ENCODE peak calls at places on chromosomes 7 and 10, in six cellular contexts. One of them, this sample, is unnamed.

GRCh38 chr10:113959383-113959760 is 84.3 kb upstream of the ADRB1 start:
- DNase-seq in GM13977: peak; percentile 48
- DNase-seq in H1: no peak
- DNase-seq in glutamatergic neuron: no peak
- DNase-seq in GM23338: no peak
- DNase-seq in B cell: no peak
- DNase-seq in this sample: no peak

GRCh38 chr10:132784582-132785432 is 1.1 kb downstream of the NKX6-2 start:
- DNase-seq in glutamatergic neuron: no peak
- DNase-seq in H1: peak; percentile 75
- DNase-seq in B cell: peak; percentile 18
- DNase-seq in GM23338: peak; percentile 75
- DNase-seq in GM13977: no peak
- DNase-seq in this sample: no peak

GRCh38 chr7:128796325-128796724 is 4.6 kb downstream of the CCDC136 start:
- DNase-seq in H1: no peak
- DNase-seq in GM13977: no peak
- DNase-seq in B cell: no peak
- DNase-seq in GM23338: no peak
- DNase-seq in glutamatergic neuron: no peak
- DNase-seq in this sample: no peak

GRCh38 chr10:121322776-121323175 is 275.5 kb downstream of the FGFR2 start:
- DNase-seq in GM13977: no peak
- DNase-seq in glutamatergic neuron: no peak
- DNase-seq in H1: no peak
- DNase-seq in B cell: no peak
- DNase-seq in GM23338: no peak
- DNase-seq in this sample: no peak

GRCh38 chr7:135151162-135151932 is 3.5 kb downstream of the TMEM140 start:
- DNase-seq in GM13977: no peak
- DNase-seq in glutamatergic neuron: no peak
- DNase-seq in B cell: peak; percentile 69
- DNase-seq in H1: no peak
- DNase-seq in GM23338: no peak
- DNase-seq in this sample: no peak

GRCh38 chr7:4725014-4725951 is 43.2 kb downstream of the FOXK1 start:
- DNase-seq in glutamatergic neuron: peak; percentile 67
- DNase-seq in H1: no peak
- DNase-seq in GM23338: peak; percentile 30
- DNase-seq in GM13977: peak; percentile 91
- DNase-seq in B cell: peak; percentile 66
- DNase-seq in this sample: peak; percentile 64

GRCh38 chr7:129083525-129083924 is 28.6 kb upstream of the TNPO3 start:
- DNase-seq in GM13977: no peak
- DNase-seq in glutamatergic neuron: no peak
- DNase-seq in H1: no peak
- DNase-seq in B cell: no peak
- DNase-seq in GM23338: no peak
- DNase-seq in this sample: no peak

GRCh38 chr7:13476881-13477444 is 512.5 kb downstream of the ETV1 start:
- DNase-seq in glutamatergic neuron: no peak
- DNase-seq in GM13977: no peak
- DNase-seq in B cell: no peak
- DNase-seq in GM23338: peak; percentile 13
- DNase-seq in H1: no peak
- DNase-seq in this sample: no peak

GRCh38 chr7:66597472-66597871 is 31.2 kb upstream of the KCTD7 start:
- DNase-seq in GM13977: no peak
- DNase-seq in B cell: no peak
- DNase-seq in glutamatergic neuron: no peak
- DNase-seq in H1: no peak
- DNase-seq in GM23338: no peak
- DNase-seq in this sample: no peak

GRCh38 chr7:36289833-36290661 is 99.6 kb upstream of the ANLN start:
- DNase-seq in H1: no peak
- DNase-seq in GM23338: no peak
- DNase-seq in GM13977: no peak
- DNase-seq in glutamatergic neuron: no peak
- DNase-seq in B cell: no peak
- DNase-seq in this sample: no peak

DNA sequence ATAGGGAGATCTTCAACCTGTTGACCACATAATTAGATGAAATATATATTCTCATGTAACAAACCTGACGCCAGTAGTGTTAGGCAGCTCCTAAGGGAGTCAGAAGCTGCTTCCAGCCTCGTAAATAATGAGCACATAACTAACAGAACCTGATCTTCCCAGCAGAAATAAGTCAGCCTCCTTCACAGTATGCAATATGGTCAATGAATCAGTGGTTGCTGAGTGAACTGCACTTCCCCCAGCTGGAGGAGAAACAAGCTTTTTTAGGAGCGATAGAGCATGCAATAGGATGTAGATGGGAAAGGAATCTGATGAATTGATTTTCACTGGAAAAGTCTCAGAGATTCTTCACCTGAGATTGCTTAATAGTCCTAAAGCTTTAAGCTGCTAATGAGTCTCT is 337.2 kb upstream of the LRGUK start:
- DNase-seq in H1: no peak
- DNase-seq in GM13977: no peak
- DNase-seq in B cell: no peak
- DNase-seq in GM23338: peak; percentile 21
- DNase-seq in glutamatergic neuron: no peak
- DNase-seq in this sample: no peak
- TF ChIP-seq CTCF in H1: no peak
- TF ChIP-seq CTCF in GM13977: no peak
- TF ChIP-seq CTCF in B cell: no peak
- TF ChIP-seq CTCF in GM23338: no peak
- TF ChIP-seq CTCF in glutamatergic neuron: peak; percentile 16
- TF ChIP-seq CTCF in this sample: no peak

DNA sequence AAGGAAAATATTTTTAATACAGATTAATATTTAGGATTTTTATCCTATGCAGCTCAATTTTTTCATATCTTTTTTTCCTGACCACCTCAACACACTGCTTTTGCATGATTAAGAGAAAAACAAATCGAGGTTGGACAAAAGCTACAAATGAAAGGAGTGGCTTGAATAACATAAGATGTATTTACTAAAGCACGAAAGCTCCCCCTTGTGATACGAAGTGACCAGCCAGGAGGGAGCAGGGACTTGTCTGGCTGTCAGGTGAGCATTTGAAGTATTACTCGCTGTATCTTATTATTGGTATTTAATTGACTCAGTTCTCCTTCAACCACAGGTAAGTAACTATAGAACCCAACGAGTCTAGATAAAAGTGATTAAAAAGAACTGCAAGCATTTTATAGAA is 265.2 kb upstream of the PHF14 start:
- DNase-seq in H1: no peak
- DNase-seq in GM13977: no peak
- DNase-seq in glutamatergic neuron: peak; percentile 37
- DNase-seq in GM23338: peak; percentile 73
- DNase-seq in B cell: no peak
- DNase-seq in this sample: no peak
- TF ChIP-seq CTCF in H1: peak; percentile 46
- TF ChIP-seq CTCF in GM13977: no peak
- TF ChIP-seq CTCF in glutamatergic neuron: peak; percentile 30
- TF ChIP-seq CTCF in GM23338: peak; percentile 84
- TF ChIP-seq CTCF in B cell: no peak
- TF ChIP-seq CTCF in this sample: peak; percentile 51

DNA sequence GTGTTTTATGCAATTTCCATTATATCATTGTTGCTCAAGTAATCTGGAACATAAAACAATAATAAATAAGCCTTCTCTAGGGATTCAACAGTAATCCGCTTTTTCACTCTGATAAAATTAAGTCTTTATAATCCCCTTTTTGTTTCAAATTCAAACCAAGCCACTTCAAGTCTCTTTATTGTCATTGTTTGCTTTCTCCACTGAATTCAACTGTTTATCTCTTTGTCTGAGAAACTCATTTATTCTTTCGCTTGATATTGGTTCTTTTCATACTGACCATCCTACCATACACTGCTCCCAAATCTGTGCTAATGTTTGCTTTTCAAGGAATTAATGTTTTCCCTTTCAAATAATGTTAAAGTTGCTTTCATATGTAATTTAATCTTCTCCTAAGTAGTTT is 550.4 kb upstream of the PCDH15 start:
- DNase-seq in H1: no peak
- DNase-seq in GM13977: no peak
- DNase-seq in glutamatergic neuron: no peak
- DNase-seq in GM23338: no peak
- DNase-seq in B cell: no peak
- DNase-seq in this sample: no peak
- TF ChIP-seq CTCF in H1: no peak
- TF ChIP-seq CTCF in GM13977: no peak
- TF ChIP-seq CTCF in glutamatergic neuron: no peak
- TF ChIP-seq CTCF in GM23338: no peak
- TF ChIP-seq CTCF in B cell: no peak
- TF ChIP-seq CTCF in this sample: no peak

GRCh38 chr10:22259280-22259679 is 41.5 kb upstream of the EBLN1 start:
- DNase-seq in B cell: peak; percentile 26
- DNase-seq in GM23338: peak; percentile 48
- DNase-seq in glutamatergic neuron: no peak
- DNase-seq in GM13977: peak; percentile 39
- DNase-seq in H1: no peak
- DNase-seq in this sample: no peak
- TF ChIP-seq CTCF in B cell: peak; percentile 25
- TF ChIP-seq CTCF in GM23338: peak; percentile 52
- TF ChIP-seq CTCF in glutamatergic neuron: no peak
- TF ChIP-seq CTCF in GM13977: peak; percentile 49
- TF ChIP-seq CTCF in H1: peak; percentile 26
- TF ChIP-seq CTCF in this sample: no peak

DNA sequence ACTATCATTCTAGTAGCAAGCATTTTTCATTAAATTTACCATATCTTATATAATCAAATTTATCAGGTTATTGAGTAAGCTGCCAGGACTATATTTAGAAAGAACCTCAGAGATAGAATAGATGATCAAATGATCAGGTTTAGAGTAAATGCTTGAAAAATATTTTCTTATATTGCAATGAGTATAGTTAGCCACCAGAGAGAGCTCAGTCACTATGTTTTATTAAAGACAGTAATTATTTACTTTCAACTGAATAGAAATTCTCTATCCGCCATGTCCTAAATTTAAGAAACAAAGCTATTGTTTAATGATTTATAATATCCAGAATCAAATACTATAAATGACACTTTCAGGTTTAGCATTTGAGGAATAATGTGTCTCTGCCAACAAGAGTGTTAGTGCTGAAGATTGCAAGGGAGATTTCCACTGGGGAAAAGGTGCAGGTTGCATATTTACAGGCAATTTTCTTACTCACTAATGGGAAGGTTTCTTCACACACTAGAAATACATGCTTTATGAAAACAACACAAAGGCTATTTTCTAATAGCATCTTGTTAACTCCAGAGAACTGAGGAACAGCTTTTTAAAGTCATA is 184.7 kb downstream of the DGKB start:
- DNase-seq in GM23338: peak; percentile 64
- DNase-seq in H1: no peak
- DNase-seq in B cell: no peak
- DNase-seq in glutamatergic neuron: no peak
- DNase-seq in GM13977: no peak
- DNase-seq in this sample: no peak
- TF ChIP-seq CTCF in GM23338: no peak
- TF ChIP-seq CTCF in H1: peak; percentile 15
- TF ChIP-seq CTCF in B cell: no peak
- TF ChIP-seq CTCF in glutamatergic neuron: peak; percentile 51
- TF ChIP-seq CTCF in GM13977: peak; percentile 46
- TF ChIP-seq CTCF in this sample: no peak

DNA sequence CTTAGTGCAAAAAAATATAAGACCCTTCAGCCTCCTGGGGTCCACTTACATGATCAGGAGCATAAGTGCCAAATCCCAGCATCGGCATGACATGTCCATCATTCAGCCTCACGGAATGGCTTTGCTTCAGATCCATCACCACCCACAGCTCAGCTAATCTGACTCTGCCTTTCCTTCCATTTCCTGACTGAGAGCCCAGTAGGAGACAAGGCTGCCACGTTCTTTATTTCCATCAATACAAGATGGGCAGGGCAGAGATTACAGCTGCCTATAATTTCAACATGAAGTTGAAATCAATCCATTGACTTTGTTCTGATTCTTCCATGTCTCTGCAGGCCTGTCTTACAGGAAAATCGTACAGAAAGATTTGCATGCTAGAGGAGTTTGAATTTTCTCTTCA is 76.4 kb upstream of the UCN3 start:
- DNase-seq in GM23338: no peak
- DNase-seq in glutamatergic neuron: no peak
- DNase-seq in B cell: no peak
- DNase-seq in H1: no peak
- DNase-seq in GM13977: no peak
- DNase-seq in this sample: no peak
- TF ChIP-seq CTCF in GM23338: no peak
- TF ChIP-seq CTCF in glutamatergic neuron: no peak
- TF ChIP-seq CTCF in B cell: no peak
- TF ChIP-seq CTCF in H1: no peak
- TF ChIP-seq CTCF in GM13977: no peak
- TF ChIP-seq CTCF in this sample: no peak

This sample was measured in natural killer cell.